ENCODE peak calls at places on chromosomes 4 and X, in five cellular contexts. One of them, this sample, is unnamed.

GRCh38 chr4:55444822-55445221 is 49.1 kb downstream of the TMEM165 start:
- DNase-seq in activated CD8-positive, alpha-beta memory T cell treated with anti-CD3 and anti-CD28 coated beads for 24 hours: no peak
- DNase-seq in ELF-1: no peak
- DNase-seq in right atrium auricular region: no peak
- DNase-seq in activated naive CD4-positive, alpha-beta T cell treated with anti-CD3 and anti-CD28 coated beads for 36 hours: peak
- DNase-seq in this sample: peak

GRCh38 chr4:152828122-152828521 is 48.4 kb downstream of the ARFIP1 start:
- DNase-seq in activated CD8-positive, alpha-beta memory T cell treated with anti-CD3 and anti-CD28 coated beads for 24 hours: no peak
- DNase-seq in ELF-1: no peak
- DNase-seq in right atrium auricular region: no peak
- DNase-seq in activated naive CD4-positive, alpha-beta T cell treated with anti-CD3 and anti-CD28 coated beads for 36 hours: no peak
- DNase-seq in this sample: no peak

GRCh38 chr4:145670422-145670821 is 9.5 kb upstream of the C4orf51 start:
- DNase-seq in activated CD8-positive, alpha-beta memory T cell treated with anti-CD3 and anti-CD28 coated beads for 24 hours: no peak
- DNase-seq in ELF-1: no peak
- DNase-seq in right atrium auricular region: no peak
- DNase-seq in activated naive CD4-positive, alpha-beta T cell treated with anti-CD3 and anti-CD28 coated beads for 36 hours: no peak
- DNase-seq in this sample: no peak

GRCh38 chr4:17597517-17597916 is 16.9 kb upstream of the MED28 start:
- DNase-seq in activated CD8-positive, alpha-beta memory T cell treated with anti-CD3 and anti-CD28 coated beads for 24 hours: no peak
- DNase-seq in ELF-1: no peak
- DNase-seq in right atrium auricular region: no peak
- DNase-seq in activated naive CD4-positive, alpha-beta T cell treated with anti-CD3 and anti-CD28 coated beads for 36 hours: no peak
- DNase-seq in this sample: no peak

GRCh38 chrX:81377329-81377728 is 175.4 kb downstream of the SH3BGRL start:
- DNase-seq in activated CD8-positive, alpha-beta memory T cell treated with anti-CD3 and anti-CD28 coated beads for 24 hours: no peak
- DNase-seq in ELF-1: no peak
- DNase-seq in right atrium auricular region: no peak
- DNase-seq in activated naive CD4-positive, alpha-beta T cell treated with anti-CD3 and anti-CD28 coated beads for 36 hours: no peak
- DNase-seq in this sample: no peak

GRCh38 chrX:119512145-119512800 is 44.0 kb downstream of the SLC25A5 start:
- DNase-seq in activated CD8-positive, alpha-beta memory T cell treated with anti-CD3 and anti-CD28 coated beads for 24 hours: no peak
- DNase-seq in ELF-1: peak
- DNase-seq in right atrium auricular region: peak
- DNase-seq in activated naive CD4-positive, alpha-beta T cell treated with anti-CD3 and anti-CD28 coated beads for 36 hours: peak
- DNase-seq in this sample: peak

GRCh38 chr4:32994956-32995849 is 2275.0 kb downstream of the PCDH7 start:
- DNase-seq in activated CD8-positive, alpha-beta memory T cell treated with anti-CD3 and anti-CD28 coated beads for 24 hours: no peak
- DNase-seq in ELF-1: no peak
- DNase-seq in right atrium auricular region: no peak
- DNase-seq in activated naive CD4-positive, alpha-beta T cell treated with anti-CD3 and anti-CD28 coated beads for 36 hours: no peak
- DNase-seq in this sample: no peak

GRCh38 chrX:101163166-101163565 is 56.4 kb upstream of the DRP2 start:
- DNase-seq in activated CD8-positive, alpha-beta memory T cell treated with anti-CD3 and anti-CD28 coated beads for 24 hours: no peak
- DNase-seq in ELF-1: no peak
- DNase-seq in right atrium auricular region: no peak
- DNase-seq in activated naive CD4-positive, alpha-beta T cell treated with anti-CD3 and anti-CD28 coated beads for 36 hours: no peak
- DNase-seq in this sample: no peak

GRCh38 chrX:47632664-47633063 is 2.9 kb upstream of the CFP start:
- DNase-seq in activated CD8-positive, alpha-beta memory T cell treated with anti-CD3 and anti-CD28 coated beads for 24 hours: no peak
- DNase-seq in ELF-1: no peak
- DNase-seq in right atrium auricular region: no peak
- DNase-seq in activated naive CD4-positive, alpha-beta T cell treated with anti-CD3 and anti-CD28 coated beads for 36 hours: no peak
- DNase-seq in this sample: no peak

GRCh38 chrX:12894074-12894691 is 12.2 kb upstream of the TLR8 start:
- DNase-seq in activated CD8-positive, alpha-beta memory T cell treated with anti-CD3 and anti-CD28 coated beads for 24 hours: peak
- DNase-seq in ELF-1: peak
- DNase-seq in right atrium auricular region: no peak
- DNase-seq in activated naive CD4-positive, alpha-beta T cell treated with anti-CD3 and anti-CD28 coated beads for 36 hours: peak
- DNase-seq in this sample: peak

GRCh38 chrX:123962794-123963373 is 1.4 kb downstream of the STAG2 start:
- DNase-seq in activated CD8-positive, alpha-beta memory T cell treated with anti-CD3 and anti-CD28 coated beads for 24 hours: peak
- DNase-seq in ELF-1: peak
- DNase-seq in right atrium auricular region: peak
- DNase-seq in activated naive CD4-positive, alpha-beta T cell treated with anti-CD3 and anti-CD28 coated beads for 36 hours: peak
- DNase-seq in this sample: peak

GRCh38 chr4:47075919-47076318 is 44.6 kb downstream of the GABRB1 start:
- DNase-seq in activated CD8-positive, alpha-beta memory T cell treated with anti-CD3 and anti-CD28 coated beads for 24 hours: no peak
- DNase-seq in ELF-1: no peak
- DNase-seq in right atrium auricular region: no peak
- DNase-seq in activated naive CD4-positive, alpha-beta T cell treated with anti-CD3 and anti-CD28 coated beads for 36 hours: no peak
- DNase-seq in this sample: no peak

This sample was measured in activated CD8-positive, alpha-beta T cell treated with anti-CD3 and anti-CD28 coated beads for 36 hours.